ENCODE peak calls at places on chromosomes 3 and 15, in five cellular contexts. B is CD4-positive, CD25-positive, alpha-beta regulatory T cell; T is psoas muscle; Y is CD8-positive, alpha-beta memory T cell; S is CD4-positive, alpha-beta memory T cell. E is an unnamed sample.

GRCh38 chr3:197878427-197878826 is 71.6 kb upstream of the RPL35A start:
- DNase-seq in Y (no peak), S (no peak), T (no peak), B (no peak), E (no peak)

GRCh38 chr15:66768984-66769383 is 66.9 kb downstream of the SMAD6 start:
- DNase-seq in S (no peak), T (no peak), B (no peak), Y (no peak), E (no peak)

GRCh38 chr3:167669699-167670098 is 16.0 kb upstream of the WDR49 start:
- DNase-seq in Y (no peak), T (no peak), B (no peak), S (no peak), E (no peak)

GRCh38 chr3:31606453-31606852 is 73.7 kb downstream of the STT3B start:
- DNase-seq in S (no peak), B (no peak), Y (no peak), T (no peak), E (no peak)

GRCh38 chr3:108018552-108018951 is 72.3 kb downstream of the CD47 start:
- DNase-seq in Y (no peak), S (no peak), B (no peak), T (no peak), E (no peak)

GRCh38 chr3:29486087-29486486 is 205.2 kb downstream of the RBMS3 start:
- DNase-seq in T (no peak), Y (no peak), B (no peak), S (no peak), E (no peak)

GRCh38 chr15:40252438-40253178 is 13.7 kb downstream of the PAK6 start:
- DNase-seq in S (no peak), Y (peak; percentile 4), T (peak; percentile 31), B (no peak), E (peak; percentile 53)

GRCh38 chr3:45224824-45225464 is 1.1 kb downstream of the TMEM158 start:
- DNase-seq in T (peak; percentile 74), B (no peak), Y (no peak), S (no peak), E (peak; percentile 63)

GRCh38 chr3:58251653-58252052 is 14.1 kb downstream of the ABHD6 start:
- DNase-seq in Y (no peak), T (no peak), B (no peak), S (no peak), E (no peak)

GRCh38 chr3:40057077-40057476 is 247.7 kb downstream of the MYRIP start:
- DNase-seq in B (no peak), Y (no peak), S (no peak), T (no peak), E (no peak)

GRCh38 chr3:184073621-184074020 is 20.8 kb downstream of the HTR3C start:
- DNase-seq in B (no peak), T (no peak), S (no peak), Y (no peak), E (no peak)

GRCh38 chr3:193665370-193665989 is 72.5 kb downstream of the OPA1 start:
- DNase-seq in Y (no peak), B (no peak), S (peak; percentile 26), T (no peak), E (no peak)

GRCh38 chr15:60535743-60536142 is 56.8 kb upstream of the ICE2 start:
- DNase-seq in Y (no peak), B (no peak), S (no peak), T (no peak), E (no peak)

GRCh38 chr15:78340243-78341056 is at the start of gene CRABP1:
- DNase-seq in B (no peak), S (no peak), T (no peak), Y (no peak), E (no peak)

GRCh38 chr15:78338756-78339155 is 1.4 kb upstream of the CRABP1 start:
- DNase-seq in S (no peak), T (no peak), B (no peak), Y (no peak), E (no peak)

GRCh38 chr15:78339559-78339958 is 594 bp upstream of the CRABP1 start:
- DNase-seq in S (no peak), T (no peak), Y (no peak), B (no peak), E (no peak)

GRCh38 chr15:78343431-78343830 is 3.3 kb downstream of the CRABP1 start:
- DNase-seq in S (no peak), T (no peak), B (no peak), Y (no peak), E (no peak)

GRCh38 chr15:78341057-78341763 is 1.1 kb downstream of the CRABP1 start:
- DNase-seq in B (no peak), S (no peak), T (no peak), Y (no peak), E (no peak)
- H3K27ac ChIP-seq in B (no peak overlapping the region), S (no peak overlapping the region), T (no peak overlapping the region), Y (no peak overlapping the region), E (no peak overlapping the region)

GRCh38 chr3:177357352-177358084 is 160.2 kb upstream of the TBL1XR1 start:
- DNase-seq in T (no peak), B (no peak), S (no peak), Y (no peak), E (peak; percentile 54)
- H3K4me3 ChIP-seq in T (peak overlapping the region; percentile 60), B (no peak overlapping the region), S (no peak overlapping the region), Y (peak overlapping the region; percentile 21), E (peak overlapping the region; percentile 46)

GRCh38 chr3:13346481-13347389 is 73.4 kb downstream of the NUP210 start:
- DNase-seq in Y (peak; percentile 74), S (peak; percentile 80), T (peak; percentile 36), B (peak; percentile 60), E (peak; percentile 27)
- H3K4me1 ChIP-seq in Y (peaks cover 50% of the 10 kb centered on the region), S (peaks cover 46% of the 10 kb centered on the region), T (peaks cover 3% of the 10 kb centered on the region), B (peaks cover 43% of the 10 kb centered on the region), E (no peaks in the 10 kb centered on the region)

DNA sequence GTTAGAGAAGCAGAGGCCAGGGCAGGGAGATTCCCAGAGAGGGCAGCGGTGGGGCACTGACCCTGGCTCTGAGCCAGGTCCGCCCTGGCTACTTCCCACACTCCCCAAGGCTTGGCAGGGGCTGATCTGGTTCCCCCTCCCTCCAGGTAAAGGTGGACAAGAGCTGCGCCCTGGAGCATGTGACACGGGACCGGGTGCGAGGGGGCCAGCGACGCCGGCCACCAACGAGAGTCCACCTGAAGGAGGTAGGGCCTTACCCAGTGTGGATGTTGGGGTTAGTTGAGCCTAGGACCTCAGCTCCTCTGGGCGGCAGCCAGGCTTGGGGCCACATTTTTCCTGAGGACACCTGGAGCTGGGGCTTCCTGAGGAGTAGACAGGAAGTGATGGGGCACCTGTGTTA is 19.6 kb downstream of the PLEKHO2 start:
- DNase-seq in Y (no peak), S (no peak), B (no peak), T (no peak), E (no peak)
- H3K27ac ChIP-seq in Y (no peak overlapping the region), S (peak overlapping the region; percentile 5), B (no peak overlapping the region), T (no peak overlapping the region), E (no peak overlapping the region)

DNA sequence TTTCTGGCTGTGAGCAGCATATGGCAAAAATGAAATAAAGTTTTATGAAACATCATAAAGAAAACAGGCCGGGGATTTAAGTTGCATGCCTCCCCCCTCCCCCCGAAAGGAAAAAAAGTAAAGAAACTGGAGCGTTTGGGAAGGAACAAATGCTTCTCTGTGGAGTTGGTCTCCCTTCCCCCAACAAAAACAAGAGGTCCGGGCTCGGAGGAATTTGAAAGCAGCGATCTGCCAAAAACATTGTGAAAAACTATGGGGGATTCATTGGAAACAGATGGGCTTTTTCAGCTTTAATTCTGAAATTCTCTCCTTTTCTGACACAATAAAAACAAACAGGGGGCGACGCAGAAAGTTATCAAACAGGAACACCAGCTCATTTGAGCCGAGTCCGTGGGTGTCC is 17.0 kb downstream of the RGMA start:
- DNase-seq in S (no peak), Y (no peak), T (no peak), B (no peak), E (no peak)
- H3K4me3 ChIP-seq in S (no peak overlapping the region), Y (no peak overlapping the region), T (peak overlapping the region; percentile 87), B (no peak overlapping the region), E (peak overlapping the region; percentile 72)

E was measured in heart right ventricle.